ENCODE peak calls at places on chromosomes 16 and 17, in four cellular contexts. Q is T-helper 1 cell, L is GM13977, V is heart right ventricle. H is an unnamed sample.
A peak's percentile ranks its signal among the peaks of the same experiment; 100 is the strongest.

GRCh38 chr16:2466667-2467300 is 4.3 kb upstream of the NTN3 start:
- DNase-seq in Q (no peak), L (no peak), V (no peak), H (no peak)

GRCh38 chr16:30078744-30079143 is 3.0 kb downstream of the PPP4C start:
- DNase-seq in Q (no peak), L (no peak), V (no peak), H (no peak)

GRCh38 chr16:48081656-48082055 is 74.1 kb downstream of the ABCC12 start:
- DNase-seq in Q (no peak), L (no peak), V (no peak), H (no peak)

GRCh38 chr17:45184144-45184543 is 22.5 kb downstream of the HEXIM2 start:
- DNase-seq in Q (no peak), L (no peak), V (no peak), H (no peak)

GRCh38 chr16:49756971-49757743 is 98.8 kb downstream of the ZNF423 start:
- DNase-seq in Q (no peak), L (no peak), V (no peak), H (no peak)

GRCh38 chr17:66964930-66965800 is 658 bp downstream of the CACNG4 start:
- DNase-seq in Q (no peak), L (peak; percentile 87), V (no peak), H (peak; percentile 37)

GRCh38 chr16:69465083-69465721 is 40.8 kb downstream of the CYB5B start:
- DNase-seq in Q (peak; percentile 5), L (no peak), V (no peak), H (peak; percentile 36)

GRCh38 chr17:71430281-71430680 is 690.5 kb upstream of the SOX9 start:
- DNase-seq in Q (no peak), L (no peak), V (no peak), H (no peak)

GRCh38 chr16:68744744-68745280 is 7.7 kb downstream of the CDH1 start:
- DNase-seq in Q (no peak), L (no peak), V (no peak), H (peak; percentile 72)

GRCh38 chr16:57106767-57107166 is 14.4 kb downstream of the CPNE2 start:
- DNase-seq in Q (no peak), L (no peak), V (peak; percentile 63), H (no peak)